ENCODE peak calls at places on chromosomes 13 and 19, in four cellular contexts. H, J, T and M are unnamed samples.

GRCh38 chr19:33503791-33504444 is 17.7 kb downstream of the PEPD start:
- DNase-seq in H (no peak), J (no peak), T (no peak), M (no peak)

GRCh38 chr13:98482476-98483444 is 94.1 kb downstream of the STK24 start:
- DNase-seq in H (peak), J (peak), T (no peak), M (no peak)

GRCh38 chr13:111659236-111659635 is 338.8 kb downstream of the TEX29 start:
- DNase-seq in H (peak), J (no peak), T (no peak), M (no peak)

GRCh38 chr19:32599736-32600157 is 18.8 kb downstream of the PDCD5 start:
- DNase-seq in H (peak), J (peak), T (peak), M (peak)

GRCh38 chr13:110323986-110324749 is 17.1 kb downstream of the COL4A2 start:
- DNase-seq in H (no peak), J (no peak), T (no peak), M (no peak)

GRCh38 chr19:12692960-12693359 is 3.5 kb downstream of the FBXW9 start:
- DNase-seq in H (no peak), J (no peak), T (no peak), M (no peak)

GRCh38 chr13:51797664-51798488 is 6.1 kb downstream of the DHRS12 start:
- DNase-seq in H (peak), J (peak), T (peak), M (peak)

GRCh38 chr19:13012690-13013608 is 17.7 kb downstream of the NFIX start:
- DNase-seq in H (peak), J (peak), T (peak), M (peak)

GRCh38 chr19:33715462-33715861 is 81.2 kb upstream of the KCTD15 start:
- DNase-seq in H (no peak), J (no peak), T (no peak), M (no peak)

GRCh38 chr19:5047251-5047935 is 78.5 kb downstream of the KDM4B start:
- DNase-seq in H (no peak), J (no peak), T (no peak), M (no peak)

GRCh38 chr13:31807090-31807541 is 67.8 kb downstream of the RXFP2 start:
- DNase-seq in H (no peak), J (peak), T (no peak), M (no peak)

GRCh38 chr13:52884429-52884828 is 36.0 kb upstream of the PCDH8 start:
- DNase-seq in H (no peak), J (no peak), T (no peak), M (no peak)

GRCh38 chr19:13962738-13963602 is 10.7 kb downstream of the DCAF15 start:
- DNase-seq in H (no peak), J (peak), T (no peak), M (peak)

GRCh38 chr19:752652-753517 is 2.0 kb downstream of the MISP start:
- DNase-seq in H (no peak), J (peak), T (peak), M (peak)

GRCh38 chr19:6275170-6275744 is 4.5 kb downstream of the MLLT1 start:
- DNase-seq in H (no peak), J (no peak), T (no peak), M (no peak)
- H3K4me2 ChIP-seq in H (no peak), J (peak), T (no peak), M (peak)

GRCh38 chr13:37598572-37598971 is at the start of gene POSTN:
- DNase-seq in H (no peak), J (peak), T (no peak), M (peak)
- H3K4me2 ChIP-seq in H (no peak), J (peak), T (no peak), M (peak)

GRCh38 chr13:101746513-101746912 is 294.0 kb downstream of the ITGBL1 start:
- DNase-seq in H (no peak), J (no peak), T (no peak), M (no peak)

GRCh38 chr13:101752432-101752831 is 300.0 kb downstream of the ITGBL1 start:
- DNase-seq in H (no peak), J (no peak), T (no peak), M (no peak)

GRCh38 chr13:101751488-101751887 is 299.0 kb downstream of the ITGBL1 start:
- DNase-seq in H (no peak), J (peak), T (no peak), M (peak)

GRCh38 chr13:101749584-101749983 is 297.1 kb downstream of the ITGBL1 start:
- DNase-seq in H (no peak), J (no peak), T (no peak), M (no peak)

DNA sequence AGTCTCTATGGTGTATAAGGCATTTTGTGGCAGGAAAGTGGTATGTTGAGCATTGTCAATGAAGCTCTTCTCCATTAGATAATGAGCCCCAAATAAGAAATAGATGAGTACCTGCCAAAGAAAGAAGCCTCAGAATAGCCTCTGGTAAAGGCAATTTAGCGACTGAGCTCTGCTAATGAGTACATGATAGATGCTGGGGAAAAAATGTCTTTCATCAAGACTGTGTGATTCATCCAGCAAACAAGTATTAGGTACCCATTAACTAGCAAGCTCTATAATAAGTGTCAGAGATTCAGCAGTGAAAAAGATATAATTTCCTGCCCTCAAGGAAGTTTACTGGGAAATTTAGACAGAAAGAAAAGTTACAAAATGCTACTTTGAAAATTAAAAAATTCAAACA is 294.6 kb downstream of the ITGBL1 start:
- DNase-seq in H (no peak), J (no peak), T (no peak), M (peak)
- H3K4me2 ChIP-seq in H (no peak), J (no peak), T (no peak), M (no peak)

GRCh38 chr13:42007844-42008243 is 40.6 kb upstream of the DGKH start:
- DNase-seq in H (no peak), J (peak), T (no peak), M (no peak)

GRCh38 chr13:42014119-42014518 is 34.3 kb upstream of the DGKH start:
- DNase-seq in H (no peak), J (no peak), T (no peak), M (no peak)

GRCh38 chr13:42011601-42012401 is 36.6 kb upstream of the DGKH start:
- DNase-seq in H (peak), J (no peak), T (no peak), M (peak)

GRCh38 chr13:42009057-42009456 is 39.4 kb upstream of the DGKH start:
- DNase-seq in H (no peak), J (no peak), T (no peak), M (no peak)
- H3K4me2 ChIP-seq in H (no peak), J (no peak), T (no peak), M (no peak)

DNA sequence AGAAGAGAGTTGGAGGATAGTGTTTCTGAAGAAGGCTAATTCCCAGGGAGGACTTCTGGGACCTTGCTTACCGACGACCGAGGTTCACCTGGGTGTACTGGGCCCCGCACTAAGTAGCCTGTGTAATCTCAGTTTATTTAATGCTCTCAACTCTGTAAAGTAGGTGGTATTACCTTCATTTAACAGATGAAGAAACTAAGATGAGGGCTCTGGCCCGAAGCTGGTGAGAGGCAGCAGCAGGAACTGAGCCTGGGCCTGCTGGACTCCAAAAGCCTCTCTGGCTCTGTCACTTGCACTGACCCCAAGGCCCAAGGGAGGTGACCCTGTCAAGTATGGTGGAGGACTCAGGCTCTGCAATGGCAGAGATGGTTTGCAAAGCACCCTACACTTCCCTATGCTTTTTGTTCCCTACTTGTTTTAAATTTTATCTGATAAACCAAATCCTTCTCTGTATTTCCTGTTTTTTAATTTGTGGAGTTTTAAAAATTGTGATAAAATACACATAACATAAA is 50.6 kb downstream of the GGACT start:
- DNase-seq in H (no peak), J (no peak), T (no peak), M (no peak)
- H3K4me2 ChIP-seq in H (no peak), J (no peak), T (no peak), M (peak)

GRCh38 chr13:33953781-33954180 is 135.8 kb downstream of the RFC3 start:
- DNase-seq in H (no peak), J (peak), T (no peak), M (no peak)

GRCh38 chr13:33957497-33957905 is 139.6 kb downstream of the RFC3 start:
- DNase-seq in H (no peak), J (no peak), T (no peak), M (no peak)

GRCh38 chr13:33958964-33959363 is 141.0 kb downstream of the RFC3 start:
- DNase-seq in H (no peak), J (no peak), T (peak), M (no peak)

GRCh38 chr13:33953203-33953602 is 135.3 kb downstream of the RFC3 start:
- DNase-seq in H (no peak), J (peak), T (no peak), M (no peak)
- H3K4me2 ChIP-seq in H (no peak), J (no peak), T (no peak), M (no peak)

DNA sequence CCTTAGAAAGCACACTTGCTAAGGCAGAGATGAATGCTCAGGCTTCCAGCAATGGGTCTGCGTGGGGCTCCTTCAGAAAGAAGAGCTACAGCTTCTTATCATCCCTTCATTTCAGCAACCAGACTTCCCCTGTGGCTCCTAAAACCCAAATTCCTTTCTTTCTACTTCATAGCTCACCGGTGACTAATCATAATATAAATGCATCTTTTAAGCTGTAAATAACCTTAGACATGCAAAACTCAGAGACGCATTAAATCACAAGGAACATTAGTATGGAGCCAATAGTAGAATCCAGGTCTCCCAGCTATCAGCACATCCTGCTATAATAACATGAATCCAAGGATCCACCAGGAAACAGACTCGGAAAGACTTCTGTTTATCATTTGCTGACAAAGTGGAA is 375.6 kb downstream of the COG6 start:
- DNase-seq in H (no peak), J (peak), T (no peak), M (peak)
- H3K4me2 ChIP-seq in H (no peak), J (no peak), T (no peak), M (no peak)